ENCODE peak calls at places on chromosomes 16 and 17, in nine cellular contexts. A, Q, G, Z, O, E, K, V and J are unnamed samples.
A peak's percentile ranks its signal among the peaks of the same experiment; 100 is the strongest.

GRCh38 chr17:21285164-21286065 is 904 bp downstream of the MAP2K3 start:
- DNase-seq in A (no peak), Q (no peak), G (peak; percentile 77), Z (peak; percentile 50), O (peak; percentile 36), E (no peak), K (peak; percentile 32), V (no peak), J (no peak)

GRCh38 chr17:61981323-61981722 is 53.5 kb upstream of the INTS2 start:
- DNase-seq in A (no peak), Q (no peak), G (no peak), Z (peak; percentile 16), O (no peak), E (no peak), K (no peak), V (no peak), J (no peak)

GRCh38 chr16:79429276-79430128 is 171.0 kb downstream of the MAF start:
- DNase-seq in A (no peak), Q (no peak), G (no peak), Z (no peak), O (no peak), E (no peak), K (no peak), V (no peak), J (peak; percentile 36)

GRCh38 chr17:41131979-41132378 is 8.0 kb upstream of the KRTAP4-12 start:
- DNase-seq in A (peak; percentile 67), Q (no peak), G (no peak), Z (peak; percentile 10), O (no peak), E (no peak), K (peak; percentile 20), V (no peak), J (no peak)

GRCh38 chr17:75530837-75531723 is 5.6 kb downstream of the LLGL2 start:
- DNase-seq in A (no peak), Q (no peak), G (no peak), Z (no peak), O (no peak), E (no peak), K (peak; percentile 23), V (no peak), J (no peak)

GRCh38 chr16:56911771-56912541 is 20.0 kb upstream of the HERPUD1 start:
- DNase-seq in A (no peak), Q (no peak), G (no peak), Z (peak; percentile 64), O (no peak), E (no peak), K (no peak), V (no peak), J (no peak)

GRCh38 chr17:72639711-72640110 is 452.8 kb downstream of the SLC39A11 start:
- DNase-seq in A (no peak), Q (no peak), G (no peak), Z (no peak), O (no peak), E (no peak), K (peak; percentile 20), V (no peak), J (no peak)

GRCh38 chr16:87734644-87735043 is 31.1 kb downstream of the KLHDC4 start:
- DNase-seq in A (no peak), Q (no peak), G (no peak), Z (no peak), O (no peak), E (no peak), K (no peak), V (no peak), J (no peak)

GRCh38 chr17:68777243-68777855 is 176.2 kb upstream of the FAM20A start:
- DNase-seq in A (no peak), Q (peak; percentile 75), G (peak; percentile 91), Z (peak; percentile 91), O (peak; percentile 37), E (peak; percentile 55), K (peak; percentile 39), V (no peak), J (peak; percentile 64)

GRCh38 chr17:60468371-60468770 is 46.1 kb downstream of the CHCT1 start:
- DNase-seq in A (no peak), Q (no peak), G (no peak), Z (peak; percentile 48), O (no peak), E (no peak), K (no peak), V (no peak), J (no peak)

GRCh38 chr17:27481327-27481726 is 25.1 kb downstream of the KSR1 start:
- DNase-seq in A (no peak), Q (no peak), G (no peak), Z (no peak), O (peak; percentile 79), E (no peak), K (no peak), V (no peak), J (no peak)

GRCh38 chr17:68383443-68384321 is 73.6 kb downstream of the WIPI1 start:
- DNase-seq in A (no peak), Q (peak; percentile 72), G (peak; percentile 81), Z (peak; percentile 56), O (peak; percentile 36), E (no peak), K (no peak), V (no peak), J (no peak)

GRCh38 chr17:79207957-79208356 is 133.3 kb downstream of the ENGASE start:
- DNase-seq in A (no peak), Q (no peak), G (no peak), Z (no peak), O (no peak), E (no peak), K (no peak), V (no peak), J (no peak)

GRCh38 chr17:74720506-74720905 is 7.8 kb upstream of the CD300LF start:
- DNase-seq in A (no peak), Q (no peak), G (no peak), Z (no peak), O (no peak), E (no peak), K (no peak), V (no peak), J (no peak)

GRCh38 chr17:64747938-64748540 is 85.9 kb upstream of the SMURF2 start:
- DNase-seq in A (no peak), Q (no peak), G (no peak), Z (peak; percentile 94), O (no peak), E (no peak), K (no peak), V (no peak), J (no peak)